ENCODE peak calls at places on chromosomes 3 and 15, in seven cellular contexts. E, Q, U, P, K, W and Z are unnamed samples.

GRCh38 chr15:63256433-63256884 is 20.9 kb upstream of the APH1B start:
- DNase-seq in E (no peak), Q (peak), W (no peak), P (peak), U (no peak), K (peak), Z (no peak)

GRCh38 chr15:66085128-66085527 is 168.4 kb downstream of the MEGF11 start:
- DNase-seq in P (peak), U (peak), Q (no peak), W (no peak), K (peak), E (no peak), Z (peak)

GRCh38 chr3:189786479-189787064 is 155.4 kb downstream of the TP63 start:
- DNase-seq in Q (no peak), P (peak), K (peak), W (no peak), E (no peak), U (no peak), Z (no peak)

GRCh38 chr15:78265752-78266224 is 1.4 kb downstream of the DNAJA4 start:
- DNase-seq in P (no peak), W (no peak), K (peak), E (no peak), Q (peak), U (no peak), Z (no peak)

GRCh38 chr3:107498646-107499045 is 24.1 kb upstream of the BBX start:
- DNase-seq in E (no peak), P (no peak), Q (no peak), U (no peak), W (no peak), K (no peak), Z (no peak)

GRCh38 chr3:161305095-161305991 is 66.0 kb downstream of the SPTSSB start:
- DNase-seq in U (peak), W (peak), K (peak), E (no peak), Q (peak), P (peak), Z (peak)

GRCh38 chr15:75648156-75649000 is 666 bp downstream of the SNX33 start:
- DNase-seq in K (no peak), U (no peak), P (peak), Q (peak), W (peak), E (no peak), Z (no peak)

GRCh38 chr15:51672913-51673857 is 8.1 kb upstream of the SCG3 start:
- DNase-seq in U (no peak), W (no peak), P (no peak), K (no peak), Q (no peak), E (no peak), Z (no peak)

GRCh38 chr3:148240351-148240750 is 457.4 kb upstream of the AGTR1 start:
- DNase-seq in U (no peak), P (no peak), E (no peak), W (no peak), Q (no peak), K (peak), Z (no peak)

GRCh38 chr3:24550588-24550987 is 55.9 kb upstream of the THRB start:
- DNase-seq in Q (peak), W (no peak), E (no peak), K (peak), U (no peak), P (no peak), Z (peak)

GRCh38 chr3:177731644-177732268 is 534.5 kb upstream of the TBL1XR1 start:
- DNase-seq in E (no peak), P (no peak), W (no peak), Q (peak), U (no peak), K (peak), Z (no peak)

DNA sequence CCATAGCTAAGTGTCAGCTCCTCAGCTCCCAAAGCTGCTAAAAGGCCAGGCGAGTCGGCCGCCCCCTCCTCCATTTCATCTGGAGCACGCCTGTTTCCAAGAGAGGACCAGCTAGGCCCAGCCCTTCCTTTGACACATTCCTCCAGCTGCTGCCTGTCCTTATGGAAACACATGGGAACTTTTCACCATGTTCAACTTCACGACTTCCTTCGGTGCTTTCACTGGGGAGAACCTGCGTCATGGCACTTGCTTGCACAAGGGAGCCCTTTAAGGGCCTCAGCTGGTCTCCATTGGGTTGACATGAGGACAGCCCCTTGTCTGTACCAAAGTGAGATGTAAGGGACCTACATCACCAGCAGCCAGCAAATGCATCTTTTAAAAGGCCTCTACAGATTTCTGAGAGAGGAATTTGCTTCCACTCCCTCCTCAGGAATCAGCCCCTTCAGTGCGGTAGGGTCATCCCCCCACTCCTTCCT is 2.1 kb downstream of the MAGI1 start:
- DNase-seq in P (peak), U (no peak), K (no peak), Q (peak), E (no peak), W (no peak), Z (no peak)
- H2AFZ ChIP-seq in P (no peak), U (no peak), K (peak), Q (peak), E (no peak), W (no peak), Z (peak)

GRCh38 chr3:64242435-64242834 is 17.2 kb upstream of the PRICKLE2 start:
- DNase-seq in P (no peak), W (no peak), U (no peak), K (no peak), Q (no peak), E (no peak), Z (no peak)
- TF ChIP-seq EZH2phosphoT487 in P (no peak), W (no peak), U (no peak), K (no peak), Q (no peak), E (no peak), Z (no peak)

GRCh38 chr15:39834256-39834655 is 51.6 kb upstream of the FSIP1 start:
- DNase-seq in W (no peak), K (peak), P (no peak), U (no peak), E (no peak), Q (peak), Z (no peak)

GRCh38 chr15:39830166-39830565 is 47.5 kb upstream of the FSIP1 start:
- DNase-seq in E (no peak), K (peak), Q (no peak), W (no peak), P (no peak), U (no peak), Z (no peak)

GRCh38 chr15:39837454-39837853 is 54.8 kb upstream of the FSIP1 start:
- DNase-seq in P (no peak), E (no peak), U (no peak), W (no peak), K (no peak), Q (no peak), Z (no peak)

GRCh38 chr15:39835550-39835949 is 52.9 kb upstream of the FSIP1 start:
- DNase-seq in W (no peak), K (no peak), P (peak), U (no peak), E (no peak), Q (no peak), Z (no peak)

DNA sequence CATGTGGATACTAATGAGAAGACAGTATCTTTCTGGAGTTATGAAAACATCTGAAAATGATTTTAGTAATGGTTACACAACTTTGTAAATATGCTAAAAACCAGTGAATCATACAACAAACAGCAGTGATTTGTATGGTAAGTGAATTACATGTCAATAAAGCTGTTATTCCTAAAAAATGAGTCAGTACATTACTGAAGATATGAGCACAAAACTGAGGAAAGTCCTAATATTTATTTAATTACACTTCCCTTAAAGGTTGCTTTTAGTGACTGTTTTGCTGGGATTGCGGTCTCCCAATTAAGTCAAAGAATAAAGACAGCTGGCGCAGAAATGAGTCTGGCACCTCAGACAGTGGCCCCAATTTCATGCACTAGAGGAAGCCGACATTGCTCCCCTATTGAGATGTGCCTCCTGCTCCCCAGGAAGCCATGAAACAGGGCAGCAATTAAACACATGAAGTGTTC is 50.9 kb upstream of the FSIP1 start:
- DNase-seq in E (no peak), U (no peak), W (no peak), K (peak), Q (peak), P (no peak), Z (no peak)
- H2AFZ ChIP-seq in E (no peak), U (no peak), W (no peak), K (no peak), Q (no peak), P (no peak), Z (no peak)

DNA sequence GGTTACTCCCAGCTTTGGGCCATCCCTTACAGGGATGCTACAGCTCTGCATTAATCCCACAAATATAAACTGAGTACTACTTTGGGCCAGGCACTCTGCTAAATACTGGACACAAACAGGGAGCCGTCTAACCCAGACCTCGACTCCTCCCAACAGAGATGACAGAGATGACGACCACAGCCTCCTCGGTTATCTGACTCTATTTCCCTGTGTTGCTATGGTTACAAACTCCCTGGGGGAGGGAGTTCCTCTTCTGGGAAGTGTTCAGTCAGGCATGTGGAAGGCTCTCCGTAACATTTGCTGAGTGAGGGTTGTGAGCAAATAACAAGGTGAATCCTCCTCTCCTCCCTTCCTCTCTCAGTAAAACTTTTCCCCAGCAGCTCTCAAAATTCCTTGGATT is 6.7 kb upstream of the CMTM7 start:
- DNase-seq in Q (peak), W (peak), P (peak), K (no peak), E (no peak), U (no peak), Z (no peak)
- TF ChIP-seq EZH2phosphoT487 in Q (no peak), W (no peak), P (no peak), K (no peak), E (no peak), U (no peak), Z (no peak)

DNA sequence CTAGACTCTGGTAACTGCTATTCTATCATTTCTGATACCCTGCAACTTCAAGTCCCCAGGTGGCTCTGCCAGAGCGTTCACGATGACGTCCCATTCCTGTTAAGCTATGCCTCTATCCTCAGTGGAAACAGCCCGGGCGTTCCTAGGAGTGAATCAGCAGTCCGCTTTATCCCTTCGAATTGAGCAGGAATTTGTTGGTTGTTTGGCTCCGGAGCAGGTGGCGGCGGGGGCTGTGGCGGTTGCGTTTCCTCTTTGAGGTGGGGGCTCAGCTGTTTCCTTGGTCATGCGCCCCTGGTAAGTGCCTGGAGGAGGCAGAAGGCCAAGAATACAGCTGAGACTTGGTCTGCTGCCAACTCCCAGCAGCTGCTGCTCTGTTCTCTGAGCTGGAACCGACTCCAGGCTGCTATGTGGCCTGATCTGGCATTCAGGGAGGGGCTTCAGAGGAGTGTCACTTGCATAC is 25.2 kb downstream of the ARPP21 start:
- DNase-seq in W (peak), U (peak), E (no peak), Q (peak), K (no peak), P (peak), Z (no peak)
- H2AFZ ChIP-seq in W (no peak), U (peak), E (no peak), Q (no peak), K (no peak), P (peak), Z (no peak)

GRCh38 chr15:40256642-40257235 is 17.9 kb downstream of the PAK6 start:
- DNase-seq in E (no peak), K (no peak), P (no peak), U (no peak), Q (peak), W (no peak), Z (no peak)

GRCh38 chr15:40252438-40253178 is 13.7 kb downstream of the PAK6 start:
- DNase-seq in U (no peak), E (peak), Q (peak), K (peak), W (peak), P (peak), Z (peak)

GRCh38 chr15:40254452-40254851 is 15.6 kb downstream of the PAK6 start:
- DNase-seq in K (no peak), E (no peak), Q (no peak), P (no peak), U (no peak), W (no peak), Z (no peak)

GRCh38 chr15:40253179-40253790 is 14.4 kb downstream of the PAK6 start:
- DNase-seq in P (no peak), Q (no peak), U (no peak), W (no peak), E (no peak), K (peak), Z (no peak)

DNA sequence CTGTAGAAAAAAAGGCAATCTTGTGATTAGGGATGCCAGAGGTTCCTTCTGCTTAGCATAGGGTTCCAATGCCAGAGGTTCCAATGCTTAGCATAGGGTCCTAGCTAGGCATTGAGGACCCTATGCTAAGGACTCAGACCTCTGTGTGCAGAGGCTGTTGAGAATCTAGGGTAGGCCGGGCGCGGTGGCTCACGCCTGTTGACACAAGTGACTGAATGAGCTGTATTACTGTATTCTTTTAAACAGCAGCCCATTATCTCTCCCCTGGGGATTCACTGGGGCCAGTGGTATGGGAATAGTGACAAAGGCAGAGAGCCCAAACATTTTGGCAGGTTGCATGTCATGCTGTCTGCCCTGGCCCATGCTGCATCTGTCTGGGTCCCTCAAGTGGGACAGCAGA is 16.2 kb downstream of the PAK6 start:
- DNase-seq in P (no peak), Q (no peak), K (no peak), U (no peak), E (no peak), W (no peak), Z (no peak)
- TF ChIP-seq EZH2phosphoT487 in P (no peak), Q (no peak), K (no peak), U (no peak), E (no peak), W (no peak), Z (no peak)